ENCODE peak calls at places on chromosomes 4 and X, in five cellular contexts. One of them, this sample, is unnamed.

GRCh38 chr4:44629280-44629866 is 22.1 kb downstream of the YIPF7 start:
- DNase-seq in SK-N-SH: peak; percentile 47
- DNase-seq in K562: peak; percentile 47
- DNase-seq in HepG2: peak; percentile 41
- DNase-seq in GM12891: peak; percentile 16
- DNase-seq in this sample: no peak

GRCh38 chr4:90226734-90227133 is 99.5 kb downstream of the CCSER1 start:
- DNase-seq in SK-N-SH: no peak
- DNase-seq in K562: no peak
- DNase-seq in HepG2: no peak
- DNase-seq in GM12891: no peak
- DNase-seq in this sample: no peak

GRCh38 chr4:82275431-82276423 is 98.1 kb downstream of the HNRNPD start:
- DNase-seq in SK-N-SH: no peak
- DNase-seq in K562: peak; percentile 14
- DNase-seq in HepG2: peak; percentile 34
- DNase-seq in GM12891: no peak
- DNase-seq in this sample: no peak

GRCh38 chr4:174423257-174423944 is 98.9 kb downstream of the HPGD start:
- DNase-seq in SK-N-SH: no peak
- DNase-seq in K562: peak; percentile 13
- DNase-seq in HepG2: no peak
- DNase-seq in GM12891: no peak
- DNase-seq in this sample: no peak

GRCh38 chrX:6851140-6851539 is 296.4 kb upstream of the STS start:
- DNase-seq in SK-N-SH: no peak
- DNase-seq in K562: no peak
- DNase-seq in HepG2: no peak
- DNase-seq in GM12891: no peak
- DNase-seq in this sample: no peak

GRCh38 chr4:157043131-157043530 is 32.8 kb upstream of the GLRB start:
- DNase-seq in SK-N-SH: peak; percentile 4
- DNase-seq in K562: no peak
- DNase-seq in HepG2: peak; percentile 2
- DNase-seq in GM12891: no peak
- DNase-seq in this sample: no peak

GRCh38 chr4:176538217-176538925 is 218.6 kb downstream of the SPCS3 start:
- DNase-seq in SK-N-SH: no peak
- DNase-seq in K562: no peak
- DNase-seq in HepG2: no peak
- DNase-seq in GM12891: no peak
- DNase-seq in this sample: no peak

GRCh38 chr4:129358571-129358970 is 262.6 kb downstream of the C4orf33 start:
- DNase-seq in SK-N-SH: no peak
- DNase-seq in K562: no peak
- DNase-seq in HepG2: no peak
- DNase-seq in GM12891: no peak
- DNase-seq in this sample: no peak

GRCh38 chr4:16129336-16129735 is 45.5 kb upstream of the PROM1 start:
- DNase-seq in SK-N-SH: peak; percentile 80
- DNase-seq in K562: no peak
- DNase-seq in HepG2: peak; percentile 91
- DNase-seq in GM12891: no peak
- DNase-seq in this sample: no peak

GRCh38 chrX:134764202-134764785 is 106.0 kb upstream of the PLAC1 start:
- DNase-seq in SK-N-SH: peak; percentile 66
- DNase-seq in K562: peak; percentile 73
- DNase-seq in HepG2: peak; percentile 64
- DNase-seq in GM12891: no peak
- DNase-seq in this sample: no peak

GRCh38 chr4:21697583-21697982 is 251.0 kb downstream of the KCNIP4 start:
- DNase-seq in SK-N-SH: peak; percentile 35
- DNase-seq in K562: no peak
- DNase-seq in HepG2: no peak
- DNase-seq in GM12891: no peak
- DNase-seq in this sample: no peak

GRCh38 chr4:138405934-138406567 is 163.9 kb upstream of the SLC7A11 start:
- DNase-seq in SK-N-SH: no peak
- DNase-seq in K562: no peak
- DNase-seq in HepG2: no peak
- DNase-seq in GM12891: no peak
- DNase-seq in this sample: no peak

GRCh38 chrX:127037179-127037578 is 217.7 kb downstream of the PRR32 start:
- DNase-seq in SK-N-SH: no peak
- DNase-seq in K562: no peak
- DNase-seq in HepG2: no peak
- DNase-seq in GM12891: no peak
- DNase-seq in this sample: no peak

DNA sequence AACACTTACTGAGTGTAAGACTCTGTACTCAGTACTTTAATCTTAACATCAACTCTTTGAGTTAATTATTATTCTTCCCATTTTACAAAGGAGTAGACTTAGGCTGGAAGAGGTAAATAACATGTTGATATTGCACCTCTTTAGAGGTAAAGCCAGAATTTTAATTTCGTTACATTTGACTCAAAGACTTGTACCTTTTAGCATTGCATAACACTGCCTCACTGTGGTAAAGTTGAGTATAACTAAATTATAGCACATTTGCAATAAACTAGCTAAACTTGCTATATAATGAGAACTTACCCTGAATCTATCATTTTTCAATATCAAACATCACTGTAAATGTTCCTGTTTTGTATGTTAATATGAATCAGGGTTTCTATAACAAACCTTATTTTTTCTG is 218.5 kb downstream of the PRR32 start:
- DNase-seq in SK-N-SH: no peak
- DNase-seq in K562: no peak
- DNase-seq in HepG2: no peak
- DNase-seq in GM12891: no peak
- DNase-seq in this sample: no peak
- TF ChIP-seq TAF1 in SK-N-SH: no peak
- TF ChIP-seq TAF1 in K562: no peak
- TF ChIP-seq TAF1 in HepG2: no peak
- TF ChIP-seq TAF1 in GM12891: no peak
- TF ChIP-seq TAF1 in this sample: no peak

GRCh38 chr4:119070301-119070700 is 65.3 kb upstream of the MYOZ2 start:
- DNase-seq in SK-N-SH: no peak
- DNase-seq in K562: no peak
- DNase-seq in HepG2: no peak
- DNase-seq in GM12891: no peak
- DNase-seq in this sample: no peak
- TF ChIP-seq POLR2AphosphoS5 in SK-N-SH: no peak
- TF ChIP-seq POLR2AphosphoS5 in K562: no peak
- TF ChIP-seq POLR2AphosphoS5 in HepG2: no peak
- TF ChIP-seq POLR2AphosphoS5 in GM12891: no peak
- TF ChIP-seq POLR2AphosphoS5 in this sample: no peak

GRCh38 chrX:101617211-101618191 is at the start of gene ARMCX6:
- DNase-seq in SK-N-SH: peak; percentile 87
- DNase-seq in K562: peak; percentile 68
- DNase-seq in HepG2: peak; percentile 50
- DNase-seq in GM12891: peak; percentile 44
- DNase-seq in this sample: peak; percentile 47

DNA sequence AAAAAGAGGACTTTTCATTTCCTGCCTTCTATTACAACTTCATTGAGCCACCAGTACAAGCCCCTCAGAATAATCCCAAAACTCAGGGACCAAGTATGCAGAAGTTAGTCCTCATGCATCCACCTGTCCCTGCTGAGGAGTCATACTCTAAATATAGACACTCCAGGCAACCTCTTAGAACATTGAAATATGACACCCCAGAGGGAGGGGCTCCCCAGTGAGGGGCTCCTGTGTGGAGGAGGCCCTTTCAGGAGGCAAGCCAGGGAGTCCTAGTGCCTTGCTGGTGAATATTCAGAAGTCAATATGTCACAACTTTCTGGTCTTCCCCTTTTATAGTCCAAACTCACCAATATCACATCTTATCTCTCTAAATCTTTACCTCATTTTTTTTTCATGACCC is 1.5 kb upstream of the ARMCX6 start:
- DNase-seq in SK-N-SH: no peak
- DNase-seq in K562: no peak
- DNase-seq in HepG2: peak; percentile 12
- DNase-seq in GM12891: no peak
- DNase-seq in this sample: no peak
- TF ChIP-seq TAF1 in SK-N-SH: no peak
- TF ChIP-seq TAF1 in K562: no peak
- TF ChIP-seq TAF1 in HepG2: no peak
- TF ChIP-seq TAF1 in GM12891: no peak
- TF ChIP-seq TAF1 in this sample: no peak

DNA sequence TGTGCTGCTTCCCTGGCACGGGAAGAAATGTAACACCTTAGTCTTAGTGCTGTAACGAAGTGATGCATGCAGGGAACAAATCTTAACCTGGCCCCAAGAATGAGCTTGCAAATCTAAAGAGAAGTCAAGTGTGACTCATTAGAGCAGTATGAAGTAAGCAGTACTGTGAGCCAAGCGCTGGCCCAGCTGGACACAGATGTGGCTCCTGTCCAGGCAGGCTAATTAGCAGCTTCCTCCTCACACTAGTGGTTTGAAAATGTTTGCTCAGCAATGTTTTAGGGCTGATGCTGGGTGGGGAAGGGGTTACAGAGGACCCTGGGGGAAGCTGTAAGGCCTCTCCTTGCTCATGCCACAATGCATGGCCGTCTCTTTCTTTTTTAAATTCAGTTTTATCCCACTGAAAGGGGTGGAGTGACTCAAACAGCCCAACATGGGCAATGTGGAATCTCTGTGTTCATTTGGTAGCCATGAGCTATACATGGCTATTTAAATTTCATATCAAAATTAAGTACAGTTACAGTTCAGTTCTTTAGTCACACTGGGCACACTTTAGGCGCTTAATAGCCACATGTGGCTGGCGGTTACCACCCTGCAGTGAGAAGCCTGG is 48.9 kb downstream of the MAP7D2 start:
- DNase-seq in SK-N-SH: peak; percentile 18
- DNase-seq in K562: no peak
- DNase-seq in HepG2: no peak
- DNase-seq in GM12891: no peak
- DNase-seq in this sample: no peak
- TF ChIP-seq POLR2AphosphoS5 in SK-N-SH: no peak
- TF ChIP-seq POLR2AphosphoS5 in K562: no peak
- TF ChIP-seq POLR2AphosphoS5 in HepG2: no peak
- TF ChIP-seq POLR2AphosphoS5 in GM12891: no peak
- TF ChIP-seq POLR2AphosphoS5 in this sample: no peak

GRCh38 chr4:85860066-85860465 is 385.1 kb downstream of the ARHGAP24 start:
- DNase-seq in SK-N-SH: no peak
- DNase-seq in K562: no peak
- DNase-seq in HepG2: no peak
- DNase-seq in GM12891: no peak
- DNase-seq in this sample: no peak
- TF ChIP-seq TAF1 in SK-N-SH: no peak
- TF ChIP-seq TAF1 in K562: no peak
- TF ChIP-seq TAF1 in HepG2: no peak
- TF ChIP-seq TAF1 in GM12891: no peak
- TF ChIP-seq TAF1 in this sample: no peak

GRCh38 chr4:77652237-77652897 is 46.7 kb downstream of the CXCL13 start:
- DNase-seq in SK-N-SH: no peak
- DNase-seq in K562: no peak
- DNase-seq in HepG2: no peak
- DNase-seq in GM12891: no peak
- DNase-seq in this sample: no peak
- TF ChIP-seq POLR2AphosphoS5 in SK-N-SH: no peak
- TF ChIP-seq POLR2AphosphoS5 in K562: no peak
- TF ChIP-seq POLR2AphosphoS5 in HepG2: no peak
- TF ChIP-seq POLR2AphosphoS5 in GM12891: no peak
- TF ChIP-seq POLR2AphosphoS5 in this sample: no peak

DNA sequence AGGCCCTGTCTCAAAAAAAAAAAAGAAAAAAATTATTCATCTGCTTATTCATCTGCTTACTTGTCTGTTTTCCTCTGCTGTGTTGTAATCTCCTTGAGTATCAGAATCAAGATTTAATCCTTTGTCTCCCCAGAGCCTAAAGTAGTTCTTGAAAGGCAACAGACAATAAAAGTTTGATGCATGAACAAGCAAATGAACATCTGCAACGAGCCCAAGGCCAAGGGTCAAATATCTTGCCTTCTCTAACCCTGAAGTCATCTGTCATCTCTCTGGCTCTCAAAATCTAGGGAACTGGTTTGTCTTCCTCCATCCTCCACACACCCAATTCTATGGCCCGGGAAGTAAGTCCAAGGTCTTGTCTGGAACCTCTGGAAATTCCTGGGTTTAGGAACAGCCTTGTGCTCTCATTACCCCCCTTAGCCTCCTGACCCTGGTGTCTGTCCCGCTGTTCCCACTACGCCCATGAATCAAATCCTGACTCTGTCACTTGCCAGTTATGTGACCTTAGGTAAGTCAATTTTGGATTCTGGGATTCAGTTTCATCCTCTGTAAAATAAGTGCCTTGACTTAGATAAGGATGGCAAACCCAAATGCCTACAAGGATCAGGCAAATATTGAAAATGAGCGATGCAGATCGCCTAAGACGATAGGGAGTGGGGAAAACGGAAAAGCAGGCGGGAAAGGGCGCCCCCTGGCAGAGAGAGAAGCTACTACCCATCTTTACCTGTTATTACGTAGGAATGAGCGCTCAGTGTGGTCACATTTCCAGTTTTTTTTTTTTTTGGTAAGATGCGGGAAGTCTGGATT is 102.7 kb upstream of the DHX15 start:
- DNase-seq in SK-N-SH: peak; percentile 26
- DNase-seq in K562: peak; percentile 59
- DNase-seq in HepG2: peak; percentile 17
- DNase-seq in GM12891: no peak
- DNase-seq in this sample: no peak
- TF ChIP-seq TAF1 in SK-N-SH: no peak
- TF ChIP-seq TAF1 in K562: no peak
- TF ChIP-seq TAF1 in HepG2: no peak
- TF ChIP-seq TAF1 in GM12891: no peak
- TF ChIP-seq TAF1 in this sample: no peak

This sample was measured in GM12892.